ENCODE peak calls at places on chromosomes 7 and 10, in nine cellular contexts. One of them, this sample, is unnamed. For H3K9me3, the result is how much of the 10 kb centered on the place peaks cover.

GRCh38 chr7:101507327-101507726 is 121.8 kb downstream of the MYL10 start:
- DNase-seq in left lung: no peak
- DNase-seq in aorta: no peak
- DNase-seq in astrocyte: no peak
- DNase-seq in CD4-positive, alpha-beta T cell: no peak
- DNase-seq in breast epithelium: no peak
- DNase-seq in cardiac muscle cell: no peak
- DNase-seq in K562: no peak
- DNase-seq in hepatocyte: no peak
- DNase-seq in this sample: no peak

GRCh38 chr7:12111461-12112405 is 99.4 kb upstream of the TMEM106B start:
- DNase-seq in aorta: peak
- DNase-seq in cardiac muscle cell: peak
- DNase-seq in K562: no peak
- DNase-seq in CD4-positive, alpha-beta T cell: peak
- DNase-seq in left lung: peak
- DNase-seq in hepatocyte: no peak
- DNase-seq in breast epithelium: no peak
- DNase-seq in astrocyte: peak
- DNase-seq in this sample: peak

GRCh38 chr7:4683884-4684565 is 1.9 kb downstream of the FOXK1 start:
- DNase-seq in cardiac muscle cell: peak
- DNase-seq in hepatocyte: peak
- DNase-seq in breast epithelium: peak
- DNase-seq in left lung: peak
- DNase-seq in CD4-positive, alpha-beta T cell: no peak
- DNase-seq in astrocyte: peak
- DNase-seq in K562: no peak
- DNase-seq in aorta: peak
- DNase-seq in this sample: peak

GRCh38 chr7:36633377-36633776 is 90.9 kb downstream of the AOAH start:
- DNase-seq in astrocyte: no peak
- DNase-seq in hepatocyte: no peak
- DNase-seq in breast epithelium: no peak
- DNase-seq in aorta: no peak
- DNase-seq in K562: no peak
- DNase-seq in CD4-positive, alpha-beta T cell: no peak
- DNase-seq in cardiac muscle cell: no peak
- DNase-seq in left lung: no peak
- DNase-seq in this sample: no peak

GRCh38 chr7:140003913-140004382 is 58.8 kb downstream of the PARP12 start:
- DNase-seq in aorta: no peak
- DNase-seq in breast epithelium: no peak
- DNase-seq in left lung: no peak
- DNase-seq in cardiac muscle cell: peak
- DNase-seq in K562: peak
- DNase-seq in astrocyte: peak
- DNase-seq in hepatocyte: peak
- DNase-seq in CD4-positive, alpha-beta T cell: no peak
- DNase-seq in this sample: no peak

GRCh38 chr7:37833107-37833817 is 15.1 kb upstream of the NME8 start:
- DNase-seq in cardiac muscle cell: peak
- DNase-seq in left lung: peak
- DNase-seq in aorta: peak
- DNase-seq in astrocyte: peak
- DNase-seq in breast epithelium: no peak
- DNase-seq in CD4-positive, alpha-beta T cell: peak
- DNase-seq in K562: peak
- DNase-seq in hepatocyte: peak
- DNase-seq in this sample: peak

GRCh38 chr10:9786101-9786500 is 1231.6 kb upstream of the CELF2 start:
- DNase-seq in K562: no peak
- DNase-seq in astrocyte: peak
- DNase-seq in hepatocyte: no peak
- DNase-seq in CD4-positive, alpha-beta T cell: no peak
- DNase-seq in breast epithelium: no peak
- DNase-seq in cardiac muscle cell: no peak
- DNase-seq in aorta: no peak
- DNase-seq in left lung: no peak
- DNase-seq in this sample: no peak

GRCh38 chr10:61890430-61890829 is 11.1 kb upstream of the ARID5B start:
- DNase-seq in cardiac muscle cell: no peak
- DNase-seq in left lung: no peak
- DNase-seq in breast epithelium: no peak
- DNase-seq in K562: no peak
- DNase-seq in aorta: no peak
- DNase-seq in hepatocyte: no peak
- DNase-seq in CD4-positive, alpha-beta T cell: no peak
- DNase-seq in astrocyte: no peak
- DNase-seq in this sample: no peak

GRCh38 chr10:3091346-3091787 is 24.0 kb downstream of the PFKP start:
- DNase-seq in cardiac muscle cell: no peak
- DNase-seq in hepatocyte: peak
- DNase-seq in left lung: no peak
- DNase-seq in CD4-positive, alpha-beta T cell: no peak
- DNase-seq in astrocyte: peak
- DNase-seq in breast epithelium: peak
- DNase-seq in K562: no peak
- DNase-seq in aorta: no peak
- DNase-seq in this sample: peak

GRCh38 chr10:17643339-17643754 is 604 bp upstream of the STAM start:
- DNase-seq in aorta: peak
- DNase-seq in breast epithelium: peak
- DNase-seq in hepatocyte: peak
- DNase-seq in left lung: peak
- DNase-seq in K562: peak
- DNase-seq in astrocyte: peak
- DNase-seq in CD4-positive, alpha-beta T cell: no peak
- DNase-seq in cardiac muscle cell: peak
- DNase-seq in this sample: peak

GRCh38 chr10:18713077-18713476 is 53.8 kb downstream of the ARL5B start:
- DNase-seq in K562: no peak
- DNase-seq in aorta: no peak
- DNase-seq in hepatocyte: peak
- DNase-seq in astrocyte: peak
- DNase-seq in cardiac muscle cell: no peak
- DNase-seq in breast epithelium: peak
- DNase-seq in CD4-positive, alpha-beta T cell: no peak
- DNase-seq in left lung: no peak
- DNase-seq in this sample: no peak

GRCh38 chr10:61464461-61465215 is 11.5 kb upstream of the TMEM26 start:
- DNase-seq in breast epithelium: no peak
- DNase-seq in left lung: no peak
- DNase-seq in astrocyte: peak
- DNase-seq in cardiac muscle cell: no peak
- DNase-seq in hepatocyte: no peak
- DNase-seq in K562: no peak
- DNase-seq in CD4-positive, alpha-beta T cell: no peak
- DNase-seq in aorta: no peak
- DNase-seq in this sample: no peak

GRCh38 chr7:131557521-131558385 is 1.3 kb upstream of the PODXL start:
- DNase-seq in K562: no peak
- DNase-seq in cardiac muscle cell: peak
- DNase-seq in breast epithelium: no peak
- DNase-seq in astrocyte: no peak
- DNase-seq in left lung: no peak
- DNase-seq in hepatocyte: peak
- DNase-seq in aorta: no peak
- DNase-seq in CD4-positive, alpha-beta T cell: no peak
- DNase-seq in this sample: peak

GRCh38 chr7:116500071-116500853 is 724 bp downstream of the CAV2 start:
- DNase-seq in K562: no peak
- DNase-seq in aorta: peak
- DNase-seq in astrocyte: peak
- DNase-seq in CD4-positive, alpha-beta T cell: no peak
- DNase-seq in left lung: peak
- DNase-seq in hepatocyte: peak
- DNase-seq in cardiac muscle cell: peak
- DNase-seq in breast epithelium: peak
- DNase-seq in this sample: no peak

GRCh38 chr10:101444058-101444457 is 90.1 kb downstream of the BTRC start:
- DNase-seq in hepatocyte: no peak
- DNase-seq in cardiac muscle cell: no peak
- DNase-seq in CD4-positive, alpha-beta T cell: no peak
- DNase-seq in left lung: no peak
- DNase-seq in K562: no peak
- DNase-seq in astrocyte: no peak
- DNase-seq in breast epithelium: no peak
- DNase-seq in aorta: no peak
- DNase-seq in this sample: no peak

GRCh38 chr10:96714031-96714590 is 6.2 kb downstream of the PIK3AP1 start:
- DNase-seq in aorta: no peak
- DNase-seq in K562: no peak
- DNase-seq in hepatocyte: no peak
- DNase-seq in cardiac muscle cell: no peak
- DNase-seq in breast epithelium: no peak
- DNase-seq in CD4-positive, alpha-beta T cell: no peak
- DNase-seq in astrocyte: peak
- DNase-seq in left lung: no peak
- DNase-seq in this sample: no peak

GRCh38 chr7:101702362-101702850 is 73.3 kb upstream of the MYL10 start:
- DNase-seq in left lung: no peak
- DNase-seq in hepatocyte: peak
- DNase-seq in K562: no peak
- DNase-seq in breast epithelium: no peak
- DNase-seq in aorta: no peak
- DNase-seq in cardiac muscle cell: no peak
- DNase-seq in CD4-positive, alpha-beta T cell: no peak
- DNase-seq in astrocyte: no peak
- DNase-seq in this sample: no peak

GRCh38 chr7:158055726-158056510 is 531.7 kb downstream of the PTPRN2 start:
- DNase-seq in cardiac muscle cell: no peak
- DNase-seq in aorta: no peak
- DNase-seq in breast epithelium: no peak
- DNase-seq in left lung: peak
- DNase-seq in hepatocyte: no peak
- DNase-seq in K562: no peak
- DNase-seq in CD4-positive, alpha-beta T cell: no peak
- DNase-seq in astrocyte: no peak
- DNase-seq in this sample: no peak

GRCh38 chr7:158054611-158055010 is 533.0 kb downstream of the PTPRN2 start:
- DNase-seq in hepatocyte: no peak
- DNase-seq in aorta: no peak
- DNase-seq in cardiac muscle cell: no peak
- DNase-seq in astrocyte: no peak
- DNase-seq in breast epithelium: no peak
- DNase-seq in K562: no peak
- DNase-seq in CD4-positive, alpha-beta T cell: no peak
- DNase-seq in left lung: no peak
- DNase-seq in this sample: no peak

GRCh38 chr7:158054081-158054480 is 533.5 kb downstream of the PTPRN2 start:
- DNase-seq in CD4-positive, alpha-beta T cell: no peak
- DNase-seq in cardiac muscle cell: no peak
- DNase-seq in hepatocyte: no peak
- DNase-seq in K562: no peak
- DNase-seq in aorta: no peak
- DNase-seq in breast epithelium: no peak
- DNase-seq in left lung: no peak
- DNase-seq in astrocyte: no peak
- DNase-seq in this sample: no peak

GRCh38 chr7:158057446-158057845 is 530.2 kb downstream of the PTPRN2 start:
- DNase-seq in CD4-positive, alpha-beta T cell: no peak
- DNase-seq in aorta: no peak
- DNase-seq in astrocyte: no peak
- DNase-seq in hepatocyte: no peak
- DNase-seq in breast epithelium: no peak
- DNase-seq in K562: no peak
- DNase-seq in left lung: peak
- DNase-seq in cardiac muscle cell: no peak
- DNase-seq in this sample: peak

GRCh38 chr7:158056761-158057160 is 530.9 kb downstream of the PTPRN2 start:
- DNase-seq in left lung: peak
- DNase-seq in CD4-positive, alpha-beta T cell: no peak
- DNase-seq in hepatocyte: no peak
- DNase-seq in cardiac muscle cell: no peak
- DNase-seq in breast epithelium: no peak
- DNase-seq in K562: no peak
- DNase-seq in astrocyte: no peak
- DNase-seq in aorta: no peak
- DNase-seq in this sample: no peak
- H3K9me3 ChIP-seq in left lung: under half
- H3K9me3 ChIP-seq in CD4-positive, alpha-beta T cell: under half
- H3K9me3 ChIP-seq in hepatocyte: under half
- H3K9me3 ChIP-seq in cardiac muscle cell: under half
- H3K9me3 ChIP-seq in breast epithelium: under half
- H3K9me3 ChIP-seq in K562: under half
- H3K9me3 ChIP-seq in astrocyte: under half
- H3K9me3 ChIP-seq in aorta: under half
- H3K9me3 ChIP-seq in this sample: under half

DNA sequence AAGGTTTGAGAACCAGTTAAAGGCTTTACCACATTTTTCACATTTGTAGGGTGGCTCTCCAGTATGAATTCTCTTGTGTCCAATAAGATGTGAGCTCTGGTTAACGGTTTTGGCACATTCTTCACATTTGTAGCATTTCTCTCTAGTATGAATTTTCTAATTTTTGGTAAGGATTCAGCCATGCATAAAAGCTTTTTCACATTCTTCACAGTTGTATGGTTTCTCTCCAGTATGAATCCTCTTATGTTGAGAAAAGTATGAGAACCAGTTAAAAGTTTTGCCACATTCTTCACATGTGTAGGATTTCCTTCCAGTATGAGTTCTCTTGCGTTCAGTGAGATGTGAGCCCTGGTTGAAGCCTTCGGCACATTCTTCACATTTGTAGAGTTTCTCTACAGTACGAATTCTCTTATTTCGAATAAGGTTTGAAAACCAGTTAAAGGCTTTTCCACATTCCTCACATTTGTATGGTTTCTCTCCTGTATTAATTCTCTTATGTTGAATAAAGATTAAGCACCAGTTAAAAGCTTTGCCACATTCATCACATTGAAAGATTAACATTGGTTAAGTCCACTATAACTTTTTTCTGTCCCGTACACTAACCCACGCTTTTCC is 33.2 kb upstream of the ZNF479 start:
- DNase-seq in left lung: no peak
- DNase-seq in CD4-positive, alpha-beta T cell: no peak
- DNase-seq in breast epithelium: no peak
- DNase-seq in aorta: no peak
- DNase-seq in astrocyte: no peak
- DNase-seq in cardiac muscle cell: no peak
- DNase-seq in hepatocyte: no peak
- DNase-seq in K562: no peak
- DNase-seq in this sample: no peak
- H3K9me3 ChIP-seq in left lung: under half
- H3K9me3 ChIP-seq in CD4-positive, alpha-beta T cell: half or more
- H3K9me3 ChIP-seq in breast epithelium: under half
- H3K9me3 ChIP-seq in aorta: under half
- H3K9me3 ChIP-seq in astrocyte: under half
- H3K9me3 ChIP-seq in cardiac muscle cell: under half
- H3K9me3 ChIP-seq in hepatocyte: under half
- H3K9me3 ChIP-seq in K562: under half
- H3K9me3 ChIP-seq in this sample: under half

GRCh38 chr7:57344957-57345356 is 105.0 kb upstream of the ZNF716 start:
- DNase-seq in aorta: no peak
- DNase-seq in breast epithelium: no peak
- DNase-seq in CD4-positive, alpha-beta T cell: no peak
- DNase-seq in astrocyte: no peak
- DNase-seq in K562: no peak
- DNase-seq in cardiac muscle cell: no peak
- DNase-seq in hepatocyte: no peak
- DNase-seq in left lung: no peak
- DNase-seq in this sample: no peak
- H3K9me3 ChIP-seq in aorta: under half
- H3K9me3 ChIP-seq in breast epithelium: under half
- H3K9me3 ChIP-seq in CD4-positive, alpha-beta T cell: under half
- H3K9me3 ChIP-seq in astrocyte: under half
- H3K9me3 ChIP-seq in K562: under half
- H3K9me3 ChIP-seq in cardiac muscle cell: under half
- H3K9me3 ChIP-seq in hepatocyte: under half
- H3K9me3 ChIP-seq in left lung: half or more
- H3K9me3 ChIP-seq in this sample: under half

GRCh38 chr7:154857728-154858681 is 144.9 kb downstream of the PAXIP1 start:
- DNase-seq in hepatocyte: no peak
- DNase-seq in CD4-positive, alpha-beta T cell: no peak
- DNase-seq in left lung: no peak
- DNase-seq in breast epithelium: no peak
- DNase-seq in cardiac muscle cell: no peak
- DNase-seq in aorta: no peak
- DNase-seq in K562: no peak
- DNase-seq in astrocyte: no peak
- DNase-seq in this sample: no peak
- H3K9me3 ChIP-seq in hepatocyte: under half
- H3K9me3 ChIP-seq in CD4-positive, alpha-beta T cell: under half
- H3K9me3 ChIP-seq in left lung: under half
- H3K9me3 ChIP-seq in breast epithelium: under half
- H3K9me3 ChIP-seq in cardiac muscle cell: under half
- H3K9me3 ChIP-seq in aorta: under half
- H3K9me3 ChIP-seq in K562: under half
- H3K9me3 ChIP-seq in astrocyte: under half
- H3K9me3 ChIP-seq in this sample: under half